ENCODE peak calls at places on chromosomes 13 and 19, in four cellular contexts. One of them, this sample, is unnamed.

GRCh38 chr19:52270266-52270885 is 989 bp downstream of the ZNF766 start:
- DNase-seq in SK-N-DZ: peak
- DNase-seq in hypothalamus: no peak
- DNase-seq in SHP77: no peak
- DNase-seq in this sample: no peak

GRCh38 chr13:106418556-106418955 is 116.9 kb downstream of the EFNB2 start:
- DNase-seq in SK-N-DZ: no peak
- DNase-seq in hypothalamus: no peak
- DNase-seq in SHP77: no peak
- DNase-seq in this sample: peak

GRCh38 chr13:64371045-64371444 is 2859.1 kb downstream of the PCDH9 start:
- DNase-seq in SK-N-DZ: no peak
- DNase-seq in hypothalamus: no peak
- DNase-seq in SHP77: no peak
- DNase-seq in this sample: no peak

GRCh38 chr13:43030548-43030947 is 7.2 kb downstream of the DNAJC15 start:
- DNase-seq in SK-N-DZ: no peak
- DNase-seq in hypothalamus: no peak
- DNase-seq in SHP77: no peak
- DNase-seq in this sample: no peak

GRCh38 chr19:16042533-16043085 is 33.7 kb upstream of the TPM4 start:
- DNase-seq in SK-N-DZ: no peak
- DNase-seq in hypothalamus: no peak
- DNase-seq in SHP77: no peak
- DNase-seq in this sample: no peak

GRCh38 chr13:77375554-77375953 is 48.7 kb upstream of the MYCBP2 start:
- DNase-seq in SK-N-DZ: no peak
- DNase-seq in hypothalamus: no peak
- DNase-seq in SHP77: no peak
- DNase-seq in this sample: no peak

GRCh38 chr19:51366999-51367564 is 894 bp upstream of the ETFB start:
- DNase-seq in SK-N-DZ: no peak
- DNase-seq in hypothalamus: peak
- DNase-seq in SHP77: no peak
- DNase-seq in this sample: no peak

GRCh38 chr19:44747739-44748425 is 626 bp upstream of the BCL3 start:
- DNase-seq in SK-N-DZ: no peak
- DNase-seq in hypothalamus: no peak
- DNase-seq in SHP77: peak
- DNase-seq in this sample: no peak

GRCh38 chr19:9165256-9165655 is 13.5 kb upstream of the OR7D2 start:
- DNase-seq in SK-N-DZ: no peak
- DNase-seq in hypothalamus: no peak
- DNase-seq in SHP77: no peak
- DNase-seq in this sample: no peak

GRCh38 chr13:110108348-110109139 is 198.4 kb downstream of the COL4A1 start:
- DNase-seq in SK-N-DZ: peak
- DNase-seq in hypothalamus: peak
- DNase-seq in SHP77: peak
- DNase-seq in this sample: no peak

GRCh38 chr19:18603255-18603957 is 3.2 kb downstream of the CRLF1 start:
- DNase-seq in SK-N-DZ: peak
- DNase-seq in hypothalamus: no peak
- DNase-seq in SHP77: peak
- DNase-seq in this sample: no peak